ENCODE peak calls at places on chromosomes 6 and 20, in four cellular contexts. J is CD4-positive, CD25-positive, alpha-beta regulatory T cell; C is K562; W is ovary. A is an unnamed sample.

GRCh38 chr6:18070486-18070885 is 52.0 kb downstream of the NHLRC1 start:
- DNase-seq in J (no peak), C (no peak), W (no peak), A (no peak)

GRCh38 chr6:41170547-41171160 is 7.7 kb upstream of the TREM2 start:
- DNase-seq in J (no peak), C (no peak), W (no peak), A (no peak)

GRCh38 chr20:44431118-44431501 is 44.6 kb upstream of the TTPAL start:
- DNase-seq in J (no peak), C (no peak), W (no peak), A (no peak)

GRCh38 chr6:18451756-18452155 is 64.6 kb downstream of the RNF144B start:
- DNase-seq in J (no peak), C (no peak), W (no peak), A (no peak)

GRCh38 chr20:18034039-18034438 is 23.7 kb downstream of the OVOL2 start:
- DNase-seq in J (no peak), C (no peak), W (no peak), A (no peak)

GRCh38 chr6:136365781-136366354 is 76.2 kb upstream of the BCLAF1 start:
- DNase-seq in J (no peak), C (no peak), W (no peak), A (no peak)

GRCh38 chr6:43746071-43746470 is 23.9 kb upstream of the VEGFA start:
- DNase-seq in J (no peak), C (no peak), W (no peak), A (no peak)

GRCh38 chr6:38241200-38241599 is 398.5 kb downstream of the BTBD9 start:
- DNase-seq in J (no peak), C (no peak), W (no peak), A (no peak)

GRCh38 chr6:16769131-16769985 is 8.1 kb upstream of the ATXN1 start:
- DNase-seq in J (peak; percentile 71), C (peak; percentile 56), W (no peak), A (peak; percentile 47)

GRCh38 chr6:132511836-132512230 is 1.1 kb downstream of the STX7 start:
- DNase-seq in J (no peak), C (no peak), W (no peak), A (no peak)

GRCh38 chr20:32278199-32278643 is 770 bp downstream of the KIF3B start:
- DNase-seq in J (no peak), C (no peak), W (no peak), A (no peak)

GRCh38 chr6:170185175-170185970 is 105.5 kb downstream of the DLL1 start:
- DNase-seq in J (no peak), C (no peak), W (no peak), A (no peak)
- H3K9me3 ChIP-seq in J (no peaks in the 10 kb centered on the region), C (peaks cover 4% of the 10 kb centered on the region), W (no peaks in the 10 kb centered on the region), A (no peaks in the 10 kb centered on the region)

DNA sequence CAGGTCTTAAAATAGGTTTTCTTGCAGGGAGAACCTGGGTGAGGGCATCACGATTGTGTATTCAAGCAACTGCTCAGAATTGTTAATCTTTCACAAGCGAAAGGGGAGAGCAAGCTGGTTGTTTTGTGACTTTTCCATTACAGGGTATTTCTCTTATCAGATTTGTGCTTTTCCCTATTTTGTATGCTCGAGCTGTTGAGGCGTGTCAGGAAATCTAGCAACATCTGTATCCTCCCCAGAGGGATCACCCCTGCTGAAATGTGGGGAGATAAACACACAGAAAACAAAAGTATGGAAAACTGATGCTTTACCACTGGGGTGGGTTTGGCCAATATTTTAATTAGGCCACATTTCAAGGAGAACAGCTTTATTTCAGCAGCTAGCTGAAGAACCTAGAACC is 187.0 kb downstream of the DTNBP1 start:
- DNase-seq in J (no peak), C (no peak), W (no peak), A (no peak)
- H3K9me3 ChIP-seq in J (no peaks in the 10 kb centered on the region), C (no peaks in the 10 kb centered on the region), W (no peaks in the 10 kb centered on the region), A (no peaks in the 10 kb centered on the region)

GRCh38 chr6:165321555-165322145 is 12.2 kb upstream of the C6orf118 start:
- DNase-seq in J (no peak), C (no peak), W (no peak), A (no peak)

GRCh38 chr6:165317723-165318122 is 8.3 kb upstream of the C6orf118 start:
- DNase-seq in J (no peak), C (no peak), W (no peak), A (no peak)

GRCh38 chr6:165325609-165326008 is 16.2 kb upstream of the C6orf118 start:
- DNase-seq in J (no peak), C (no peak), W (no peak), A (no peak)

DNA sequence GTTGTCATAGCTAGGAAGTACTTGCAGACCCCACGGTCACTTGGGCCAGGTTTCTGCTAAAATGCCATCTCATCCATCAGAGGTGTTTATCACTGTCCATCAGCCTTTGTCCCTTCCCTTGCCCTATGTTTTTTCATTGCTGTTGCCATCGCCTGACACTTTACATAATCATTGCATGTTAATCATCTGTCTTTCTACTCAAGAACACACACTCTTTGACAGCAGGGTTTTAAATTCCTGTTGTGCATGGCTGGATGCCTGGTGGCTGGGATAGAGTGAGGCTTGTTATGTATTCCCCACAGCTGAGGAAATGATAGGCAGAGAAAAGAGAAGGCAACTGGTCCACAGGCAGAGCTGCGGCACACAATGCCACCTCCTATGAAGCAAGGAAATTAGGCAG is 11.7 kb upstream of the C6orf118 start:
- DNase-seq in J (no peak), C (no peak), W (no peak), A (no peak)
- H3K9me3 ChIP-seq in J (peaks cover 13% of the 10 kb centered on the region), C (peaks cover 3% of the 10 kb centered on the region), W (no peaks in the 10 kb centered on the region), A (no peaks in the 10 kb centered on the region)

GRCh38 chr20:56299362-56299761 is 50.8 kb downstream of the MC3R start:
- DNase-seq in J (no peak), C (peak; percentile 27), W (no peak), A (no peak)
- H3K9me3 ChIP-seq in J (no peaks in the 10 kb centered on the region), C (no peaks in the 10 kb centered on the region), W (no peaks in the 10 kb centered on the region), A (no peaks in the 10 kb centered on the region)

GRCh38 chr20:29079769-29080690 is 2177.4 kb upstream of the DEFB115 start:
- DNase-seq in J (no peak), C (peak; percentile 78), W (no peak), A (no peak)
- H3K9me3 ChIP-seq in J (peaks cover 22% of the 10 kb centered on the region), C (no peaks in the 10 kb centered on the region), W (no peaks in the 10 kb centered on the region), A (peaks cover 3% of the 10 kb centered on the region)

DNA sequence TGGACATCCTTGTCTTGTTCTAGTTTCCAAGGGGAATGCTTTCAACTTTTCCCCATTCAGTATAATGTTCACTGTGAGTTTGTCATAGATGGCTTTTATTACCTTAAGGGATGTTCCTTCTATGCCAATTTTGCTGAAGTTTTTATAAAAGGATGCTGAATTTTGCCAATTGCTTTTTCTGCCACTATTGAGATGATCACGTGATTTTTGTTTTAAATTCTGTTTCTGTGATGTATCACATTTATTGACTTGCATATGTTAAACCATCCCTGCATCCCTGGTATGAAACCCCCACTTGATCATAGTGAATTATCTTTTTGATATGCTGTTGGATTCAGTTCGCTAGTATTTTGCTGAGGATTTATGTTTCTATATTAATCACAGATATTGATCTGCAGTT is 130.6 kb upstream of the TAB2 start:
- DNase-seq in J (no peak), C (no peak), W (no peak), A (no peak)
- H3K9me3 ChIP-seq in J (no peaks in the 10 kb centered on the region), C (no peaks in the 10 kb centered on the region), W (no peaks in the 10 kb centered on the region), A (no peaks in the 10 kb centered on the region)